ENCODE peak calls at places on chromosome 21, in nine cellular contexts. X is left cardiac atrium; S is A673; I is iPS-NIHi11; W is HFFc6; C is CD8-positive, alpha-beta memory T cell; P is Caki2; T is stimulated activated CD8-positive, alpha-beta memory T cell treated with anti-CD3 and anti-CD28 coated beads, Interleukin-7, amount 100 ng/mL, for 24 hours; E is left lung. K is an unnamed sample.

GRCh38 chr21:17819878-17820232 is 699 bp upstream of the C21orf91 start:
- DNase-seq in I (peak; percentile 37), C (peak; percentile 73), E (no peak), X (no peak), T (no peak), P (no peak), W (no peak), S (no peak), K (peak; percentile 34)

GRCh38 chr21:22020221-22020620 is 1022.0 kb downstream of the NCAM2 start:
- DNase-seq in P (no peak), E (no peak), I (no peak), S (no peak), W (no peak), C (no peak), X (no peak), T (no peak), K (no peak)

GRCh38 chr21:42777757-42778344 is 101.5 kb downstream of the WDR4 start:
- DNase-seq in I (no peak), S (no peak), T (no peak), C (no peak), E (peak; percentile 17), P (peak; percentile 74), W (no peak), X (no peak), K (no peak)

GRCh38 chr21:32315511-32316362 is 17.1 kb downstream of the MRAP start:
- DNase-seq in I (no peak), W (no peak), C (no peak), S (no peak), X (no peak), P (no peak), E (no peak), T (no peak), K (no peak)

GRCh38 chr21:21715286-21715969 is 717.2 kb downstream of the NCAM2 start:
- DNase-seq in P (no peak), W (peak; percentile 76), T (no peak), C (no peak), I (no peak), S (peak; percentile 45), E (no peak), X (no peak), K (no peak)

GRCh38 chr21:45293214-45293725 is 5.6 kb upstream of the POFUT2 start:
- DNase-seq in E (peak; percentile 74), T (no peak), X (no peak), I (no peak), P (no peak), S (no peak), W (no peak), C (no peak), K (no peak)

GRCh38 chr21:37538971-37539590 is 172.5 kb downstream of the DYRK1A start:
- DNase-seq in T (no peak), S (no peak), E (no peak), X (no peak), W (no peak), I (no peak), C (no peak), P (no peak), K (no peak)

GRCh38 chr21:15617968-15618367 is 111.8 kb upstream of the USP25 start:
- DNase-seq in C (no peak), I (peak; percentile 22), T (no peak), X (no peak), P (peak; percentile 63), S (peak; percentile 22), W (no peak), E (no peak), K (no peak)

GRCh38 chr21:15365751-15366392 is 301.1 kb upstream of the NRIP1 start:
- DNase-seq in C (no peak), T (no peak), X (no peak), S (no peak), W (no peak), I (no peak), P (peak; percentile 66), E (no peak), K (no peak)

GRCh38 chr21:17925000-17925610 is 105.9 kb upstream of the C21orf91 start:
- DNase-seq in P (peak; percentile 28), T (no peak), S (peak; percentile 63), I (peak; percentile 79), E (no peak), C (peak; percentile 44), W (peak; percentile 59), X (no peak), K (peak; percentile 62)

GRCh38 chr21:36699546-36700294 is 805 bp downstream of the SIM2 start:
- DNase-seq in E (peak; percentile 58), C (no peak), S (no peak), W (no peak), P (no peak), T (no peak), I (no peak), X (no peak), K (no peak)

GRCh38 chr21:35512321-35512720 is 463.2 kb upstream of the RUNX1 start:
- DNase-seq in X (no peak), T (no peak), P (no peak), I (no peak), C (no peak), E (no peak), W (no peak), S (no peak), K (no peak)

GRCh38 chr21:25385912-25386474 is 221.3 kb downstream of the MRPL39 start:
- DNase-seq in I (peak; percentile 67), E (no peak), S (peak; percentile 59), P (peak; percentile 42), W (peak; percentile 50), X (no peak), C (peak; percentile 17), T (no peak), K (peak; percentile 96)

GRCh38 chr21:34822209-34822608 is 153.4 kb downstream of the CLIC6 start:
- DNase-seq in I (no peak), X (no peak), T (no peak), E (no peak), P (no peak), C (no peak), W (no peak), S (no peak), K (no peak)

GRCh38 chr21:46113497-46114176 is 15.7 kb downstream of the COL6A2 start:
- DNase-seq in S (no peak), T (no peak), C (no peak), P (no peak), W (no peak), X (peak; percentile 14), E (peak; percentile 34), I (no peak), K (no peak)

GRCh38 chr21:36747815-36748381 is 49.0 kb downstream of the SIM2 start:
- DNase-seq in P (peak; percentile 52), X (no peak), I (peak; percentile 97), T (no peak), S (peak; percentile 54), W (no peak), C (no peak), E (no peak), K (no peak)

GRCh38 chr21:43954896-43955295 is 57.2 kb upstream of the TRAPPC10 start:
- DNase-seq in W (no peak), I (no peak), S (no peak), E (peak; percentile 67), T (no peak), X (no peak), P (no peak), C (no peak), K (no peak)

GRCh38 chr21:45543710-45544448 is 1.6 kb upstream of the SLC19A1 start:
- DNase-seq in S (no peak), I (no peak), T (no peak), W (no peak), C (no peak), X (no peak), P (no peak), E (peak; percentile 77), K (no peak)

GRCh38 chr21:14482165-14482564 is 64.0 kb downstream of the SAMSN1 start:
- DNase-seq in T (no peak), I (no peak), E (no peak), X (no peak), C (peak; percentile 33), S (peak; percentile 33), P (no peak), W (no peak), K (no peak)

GRCh38 chr21:45442276-45442675 is 37.3 kb downstream of the COL18A1 start:
- DNase-seq in P (no peak), E (peak; percentile 57), S (no peak), T (no peak), C (no peak), W (no peak), I (no peak), X (peak; percentile 13), K (no peak)

GRCh38 chr21:38476385-38476784 is 21.9 kb downstream of the ERG start:
- DNase-seq in E (no peak), S (no peak), I (no peak), W (no peak), P (no peak), X (peak; percentile 33), C (no peak), T (no peak), K (no peak)

GRCh38 chr21:34939673-34940321 is 109.3 kb downstream of the RUNX1 start:
- DNase-seq in W (no peak), X (no peak), I (no peak), S (no peak), C (no peak), P (no peak), E (no peak), T (no peak), K (no peak)